ENCODE peak calls at places on chromosome 7, in five cellular contexts. N is memory B cell, F is mucosa of descending colon, O is GM04504, M is cerebellar cortex. R is an unnamed sample.

GRCh38 chr7:94352854-94353253 is 41.8 kb upstream of the COL1A2 start:
- DNase-seq in N (peak; percentile 12), F (no peak), O (no peak), M (no peak), R (no peak)

GRCh38 chr7:3370068-3370704 is 69.1 kb downstream of the SDK1 start:
- DNase-seq in N (no peak), F (no peak), O (no peak), M (peak; percentile 12), R (no peak)

GRCh38 chr7:15358112-15358511 is 203.7 kb downstream of the AGMO start:
- DNase-seq in N (no peak), F (no peak), O (no peak), M (no peak), R (no peak)

GRCh38 chr7:7201583-7202374 is 19.4 kb downstream of the C1GALT1 start:
- DNase-seq in N (peak; percentile 57), F (peak; percentile 52), O (no peak), M (no peak), R (no peak)

GRCh38 chr7:1938788-1939433 is 268.8 kb downstream of the ELFN1 start:
- DNase-seq in N (no peak), F (peak; percentile 58), O (no peak), M (no peak), R (no peak)

GRCh38 chr7:111112439-111112838 is 21.5 kb downstream of the LRRN3 start:
- DNase-seq in N (no peak), F (no peak), O (no peak), M (no peak), R (no peak)

GRCh38 chr7:52749880-52750279 is 285.6 kb upstream of the POM121L12 start:
- DNase-seq in N (no peak), F (no peak), O (no peak), M (no peak), R (no peak)

GRCh38 chr7:54888067-54888735 is 129.2 kb upstream of the SEC61G start:
- DNase-seq in N (no peak), F (no peak), O (no peak), M (peak; percentile 17), R (peak; percentile 50)

GRCh38 chr7:101891936-101892640 is 74.7 kb downstream of the CUX1 start:
- DNase-seq in N (no peak), F (no peak), O (no peak), M (no peak), R (no peak)

GRCh38 chr7:44325811-44326241 is 432 bp upstream of the CAMK2B start:
- DNase-seq in N (no peak), F (no peak), O (no peak), M (peak; percentile 63), R (peak; percentile 11)

GRCh38 chr7:73623798-73624668 is at the start of gene MLXIPL:
- DNase-seq in N (no peak), F (peak; percentile 91), O (no peak), M (peak; percentile 87), R (peak; percentile 55)

GRCh38 chr7:123323689-123324088 is 123.9 kb upstream of the SLC13A1 start:
- DNase-seq in N (no peak), F (no peak), O (no peak), M (no peak), R (no peak)

GRCh38 chr7:12508554-12508953 is 62.0 kb upstream of the SCIN start:
- DNase-seq in N (no peak), F (no peak), O (no peak), M (no peak), R (no peak)

GRCh38 chr7:118005021-118005420 is 131.8 kb upstream of the CTTNBP2 start:
- DNase-seq in N (no peak), F (no peak), O (no peak), M (peak; percentile 84), R (peak; percentile 52)

GRCh38 chr7:47218378-47219176 is 363.3 kb downstream of the TNS3 start:
- DNase-seq in N (no peak), F (no peak), O (peak; percentile 73), M (no peak), R (no peak)

R was measured in pons.